ENCODE peak calls at places on chromosomes 16 and 17, in six cellular contexts. One of them, this sample, is unnamed.

GRCh38 chr17:2183346-2183745 is 120.2 kb downstream of the SMG6 start:
- ATAC-seq in K562: no peak
- ATAC-seq in HepG2: no peak
- ATAC-seq in upper lobe of left lung: no peak
- ATAC-seq in A549: no peak
- ATAC-seq in GM12878: no peak
- ATAC-seq in this sample: no peak

GRCh38 chr17:50361561-50362480 is 11.2 kb downstream of the MRPL27 start:
- ATAC-seq in HepG2: peak
- ATAC-seq in K562: peak
- ATAC-seq in GM12878: peak
- ATAC-seq in A549: peak
- ATAC-seq in upper lobe of left lung: peak
- ATAC-seq in this sample: peak

GRCh38 chr17:4712526-4712925 is 2.1 kb downstream of the ARRB2 start:
- ATAC-seq in HepG2: no peak
- ATAC-seq in A549: no peak
- ATAC-seq in GM12878: no peak
- ATAC-seq in upper lobe of left lung: no peak
- ATAC-seq in K562: no peak
- ATAC-seq in this sample: no peak

GRCh38 chr17:29883497-29883896 is 46.5 kb downstream of the SSH2 start:
- ATAC-seq in upper lobe of left lung: no peak
- ATAC-seq in HepG2: no peak
- ATAC-seq in A549: no peak
- ATAC-seq in K562: no peak
- ATAC-seq in GM12878: no peak
- ATAC-seq in this sample: no peak

GRCh38 chr16:79114759-79115158 is 485.8 kb downstream of the MAF start:
- ATAC-seq in GM12878: no peak
- ATAC-seq in upper lobe of left lung: no peak
- ATAC-seq in K562: no peak
- ATAC-seq in HepG2: no peak
- ATAC-seq in A549: no peak
- ATAC-seq in this sample: no peak

GRCh38 chr16:67531247-67531646 is 2.6 kb downstream of the RIPOR1 start:
- ATAC-seq in A549: no peak
- ATAC-seq in HepG2: no peak
- ATAC-seq in K562: no peak
- ATAC-seq in GM12878: peak
- ATAC-seq in upper lobe of left lung: no peak
- ATAC-seq in this sample: no peak

GRCh38 chr16:1325673-1326371 is 7.6 kb upstream of the BAIAP3 start:
- ATAC-seq in HepG2: peak
- ATAC-seq in upper lobe of left lung: no peak
- ATAC-seq in K562: peak
- ATAC-seq in A549: peak
- ATAC-seq in GM12878: peak
- ATAC-seq in this sample: no peak

GRCh38 chr17:17229416-17230098 is 7.4 kb downstream of the FLCN start:
- ATAC-seq in GM12878: no peak
- ATAC-seq in A549: no peak
- ATAC-seq in K562: no peak
- ATAC-seq in HepG2: no peak
- ATAC-seq in upper lobe of left lung: no peak
- ATAC-seq in this sample: peak

GRCh38 chr17:65990593-65990992 is 201.3 kb downstream of the CEP112 start:
- ATAC-seq in upper lobe of left lung: no peak
- ATAC-seq in HepG2: no peak
- ATAC-seq in GM12878: no peak
- ATAC-seq in A549: no peak
- ATAC-seq in K562: no peak
- ATAC-seq in this sample: no peak

GRCh38 chr16:18809165-18809564 is 7.8 kb upstream of the ARL6IP1 start:
- ATAC-seq in upper lobe of left lung: no peak
- ATAC-seq in A549: no peak
- ATAC-seq in HepG2: no peak
- ATAC-seq in GM12878: no peak
- ATAC-seq in K562: no peak
- ATAC-seq in this sample: no peak

GRCh38 chr17:77884019-77884418 is 74.5 kb upstream of the TNRC6C start:
- ATAC-seq in upper lobe of left lung: no peak
- ATAC-seq in K562: no peak
- ATAC-seq in HepG2: no peak
- ATAC-seq in GM12878: no peak
- ATAC-seq in A549: no peak
- ATAC-seq in this sample: no peak

GRCh38 chr17:8320990-8321389 is 10.9 kb downstream of the ARHGEF15 start:
- ATAC-seq in K562: peak
- ATAC-seq in A549: peak
- ATAC-seq in GM12878: peak
- ATAC-seq in upper lobe of left lung: no peak
- ATAC-seq in HepG2: peak
- ATAC-seq in this sample: no peak

GRCh38 chr17:62111562-62112180 is 46.6 kb upstream of the MED13 start:
- ATAC-seq in GM12878: no peak
- ATAC-seq in upper lobe of left lung: no peak
- ATAC-seq in K562: no peak
- ATAC-seq in HepG2: no peak
- ATAC-seq in A549: peak
- ATAC-seq in this sample: no peak

GRCh38 chr16:52584921-52585320 is 38.0 kb upstream of the TOX3 start:
- ATAC-seq in upper lobe of left lung: no peak
- ATAC-seq in K562: no peak
- ATAC-seq in HepG2: no peak
- ATAC-seq in GM12878: no peak
- ATAC-seq in A549: no peak
- ATAC-seq in this sample: no peak

GRCh38 chr16:25606069-25606468 is 85.7 kb upstream of the HS3ST4 start:
- ATAC-seq in upper lobe of left lung: no peak
- ATAC-seq in A549: no peak
- ATAC-seq in K562: no peak
- ATAC-seq in HepG2: no peak
- ATAC-seq in GM12878: no peak
- ATAC-seq in this sample: no peak

GRCh38 chr16:25605381-25605780 is 86.4 kb upstream of the HS3ST4 start:
- ATAC-seq in GM12878: no peak
- ATAC-seq in HepG2: no peak
- ATAC-seq in upper lobe of left lung: no peak
- ATAC-seq in A549: no peak
- ATAC-seq in K562: no peak
- ATAC-seq in this sample: no peak

GRCh38 chr16:25613931-25614330 is 77.8 kb upstream of the HS3ST4 start:
- ATAC-seq in GM12878: no peak
- ATAC-seq in upper lobe of left lung: no peak
- ATAC-seq in HepG2: no peak
- ATAC-seq in K562: no peak
- ATAC-seq in A549: no peak
- ATAC-seq in this sample: no peak

GRCh38 chr16:25608002-25608401 is 83.8 kb upstream of the HS3ST4 start:
- ATAC-seq in K562: peak
- ATAC-seq in HepG2: no peak
- ATAC-seq in A549: no peak
- ATAC-seq in upper lobe of left lung: no peak
- ATAC-seq in GM12878: no peak
- ATAC-seq in this sample: no peak
- H3K27ac ChIP-seq in K562: no peak
- H3K27ac ChIP-seq in HepG2: no peak
- H3K27ac ChIP-seq in A549: no peak
- H3K27ac ChIP-seq in upper lobe of left lung: no peak
- H3K27ac ChIP-seq in GM12878: no peak
- H3K27ac ChIP-seq in this sample: no peak

GRCh38 chr17:55770220-55770870 is 19.5 kb downstream of the PCTP start:
- ATAC-seq in HepG2: peak
- ATAC-seq in upper lobe of left lung: no peak
- ATAC-seq in GM12878: no peak
- ATAC-seq in K562: peak
- ATAC-seq in A549: peak
- ATAC-seq in this sample: peak
- H3K4me3 ChIP-seq in HepG2: no peak
- H3K4me3 ChIP-seq in upper lobe of left lung: no peak
- H3K4me3 ChIP-seq in GM12878: no peak
- H3K4me3 ChIP-seq in K562: no peak
- H3K4me3 ChIP-seq in A549: no peak
- H3K4me3 ChIP-seq in this sample: no peak

GRCh38 chr17:75643033-75644017 is 10.1 kb downstream of the SMIM5 start:
- ATAC-seq in upper lobe of left lung: no peak
- ATAC-seq in HepG2: no peak
- ATAC-seq in K562: peak
- ATAC-seq in GM12878: no peak
- ATAC-seq in A549: no peak
- ATAC-seq in this sample: no peak

GRCh38 chr17:75640556-75641119 is 7.4 kb downstream of the SMIM5 start:
- ATAC-seq in K562: no peak
- ATAC-seq in GM12878: no peak
- ATAC-seq in upper lobe of left lung: no peak
- ATAC-seq in HepG2: no peak
- ATAC-seq in A549: no peak
- ATAC-seq in this sample: no peak

GRCh38 chr17:75642221-75643032 is 9.2 kb downstream of the SMIM5 start:
- ATAC-seq in HepG2: no peak
- ATAC-seq in A549: no peak
- ATAC-seq in K562: peak
- ATAC-seq in upper lobe of left lung: no peak
- ATAC-seq in GM12878: no peak
- ATAC-seq in this sample: no peak

GRCh38 chr17:75639771-75640555 is 6.7 kb downstream of the SMIM5 start:
- ATAC-seq in K562: no peak
- ATAC-seq in A549: peak
- ATAC-seq in HepG2: no peak
- ATAC-seq in upper lobe of left lung: peak
- ATAC-seq in GM12878: no peak
- ATAC-seq in this sample: no peak

DNA sequence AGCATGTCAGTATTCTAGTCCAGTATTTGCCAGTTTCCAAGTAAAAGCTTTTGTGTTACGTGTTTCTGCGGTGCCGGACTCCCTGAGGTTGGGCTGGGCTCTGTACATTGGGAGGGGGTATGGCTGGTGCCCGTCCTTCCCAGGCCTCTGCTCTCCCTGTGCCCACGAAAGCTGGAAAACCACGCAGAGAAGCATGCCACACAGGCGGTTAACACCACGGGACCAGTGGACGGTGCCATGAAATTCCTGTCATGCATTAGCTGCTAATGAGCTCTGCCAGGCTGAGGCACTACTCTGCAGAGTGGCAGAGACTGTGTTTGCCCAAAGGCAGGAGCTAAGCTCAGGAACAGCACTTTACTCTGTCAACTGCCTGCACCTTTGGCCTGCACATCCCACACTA is 8.1 kb downstream of the SMIM5 start:
- ATAC-seq in HepG2: no peak
- ATAC-seq in upper lobe of left lung: no peak
- ATAC-seq in GM12878: no peak
- ATAC-seq in K562: no peak
- ATAC-seq in A549: no peak
- ATAC-seq in this sample: no peak
- TF ChIP-seq EP300 in HepG2: no peak
- TF ChIP-seq EP300 in upper lobe of left lung: no peak
- TF ChIP-seq EP300 in GM12878: no peak
- TF ChIP-seq EP300 in K562: no peak
- TF ChIP-seq EP300 in A549: no peak
- TF ChIP-seq EP300 in this sample: no peak

GRCh38 chr16:30779596-30779995 is 7.4 kb downstream of the ZNF629 start:
- ATAC-seq in GM12878: no peak
- ATAC-seq in HepG2: no peak
- ATAC-seq in K562: no peak
- ATAC-seq in upper lobe of left lung: no peak
- ATAC-seq in A549: no peak
- ATAC-seq in this sample: no peak

GRCh38 chr16:30780021-30780420 is 7.0 kb downstream of the ZNF629 start:
- ATAC-seq in GM12878: no peak
- ATAC-seq in HepG2: no peak
- ATAC-seq in K562: no peak
- ATAC-seq in A549: no peak
- ATAC-seq in upper lobe of left lung: no peak
- ATAC-seq in this sample: no peak

GRCh38 chr16:30778549-30779244 is 8.3 kb downstream of the ZNF629 start:
- ATAC-seq in A549: no peak
- ATAC-seq in upper lobe of left lung: no peak
- ATAC-seq in GM12878: no peak
- ATAC-seq in K562: peak
- ATAC-seq in HepG2: no peak
- ATAC-seq in this sample: peak

GRCh38 chr16:30775381-30776099 is 11.5 kb downstream of the ZNF629 start:
- ATAC-seq in upper lobe of left lung: peak
- ATAC-seq in GM12878: peak
- ATAC-seq in A549: peak
- ATAC-seq in K562: peak
- ATAC-seq in HepG2: peak
- ATAC-seq in this sample: peak

DNA sequence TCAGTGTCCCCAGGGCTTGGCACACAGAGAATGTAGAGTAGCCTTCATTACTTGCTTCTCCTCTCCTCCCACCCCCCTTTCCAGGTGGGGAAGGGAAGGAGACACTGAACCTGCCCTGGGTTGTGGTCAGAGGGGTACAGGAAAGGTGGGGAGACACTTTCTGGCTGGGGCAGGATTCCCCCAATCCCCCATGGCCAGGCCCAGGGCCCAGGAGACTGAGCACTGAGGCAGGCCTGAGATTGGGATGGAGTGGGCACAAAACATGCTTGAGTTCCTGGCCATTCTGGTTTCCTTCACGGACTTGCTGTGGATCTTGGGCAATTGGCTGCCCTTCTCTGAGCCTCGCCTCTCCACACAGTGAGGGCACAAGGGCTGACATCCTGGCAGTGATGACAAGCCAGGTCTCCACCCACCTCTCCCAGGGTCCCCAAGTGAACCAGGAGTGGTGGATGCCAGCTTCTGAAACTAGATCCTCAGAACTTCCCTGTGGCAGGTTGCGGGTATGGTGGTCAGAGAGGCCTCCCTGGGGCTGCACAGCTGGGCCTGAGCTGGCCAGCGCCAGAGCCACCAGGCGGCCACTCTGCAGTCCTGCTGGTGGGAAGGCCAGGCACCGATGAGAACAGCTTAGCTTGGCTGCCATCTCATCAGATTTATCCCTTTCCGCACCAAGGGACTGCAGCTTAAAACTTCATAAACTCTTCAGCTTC is 9.3 kb downstream of the ZNF629 start:
- ATAC-seq in A549: no peak
- ATAC-seq in HepG2: peak
- ATAC-seq in upper lobe of left lung: no peak
- ATAC-seq in K562: no peak
- ATAC-seq in GM12878: no peak
- ATAC-seq in this sample: no peak
- H3K27ac ChIP-seq in A549: no peak
- H3K27ac ChIP-seq in HepG2: no peak
- H3K27ac ChIP-seq in upper lobe of left lung: no peak
- H3K27ac ChIP-seq in K562: peak
- H3K27ac ChIP-seq in GM12878: no peak
- H3K27ac ChIP-seq in this sample: no peak

This sample was measured in gastroesophageal sphincter.